ENCODE peak calls at places on chromosomes 1 and 21, in five cellular contexts. C is IMR-90, W is SK-N-SH, Q is astrocyte, U is PC-9. T is an unnamed sample.
A peak's percentile ranks its signal among the peaks of the same experiment; 100 is the strongest.

GRCh38 chr1:172781513-172782140 is 122.7 kb downstream of the FASLG start:
- DNase-seq in C (no peak), W (no peak), Q (no peak), U (no peak), T (no peak)

GRCh38 chr1:71589005-71589404 is 508.2 kb upstream of the ZRANB2 start:
- DNase-seq in C (no peak), W (no peak), Q (no peak), U (no peak), T (no peak)

GRCh38 chr1:34907487-34908090 is 21.9 kb downstream of the DLGAP3 start:
- DNase-seq in C (no peak), W (no peak), Q (no peak), U (no peak), T (no peak)

GRCh38 chr21:34202553-34203332 is 129.4 kb downstream of the MRPS6 start:
- DNase-seq in C (no peak), W (peak; percentile 55), Q (no peak), U (no peak), T (peak; percentile 3)

GRCh38 chr1:39490596-39491145 is 765 bp upstream of the BMP8A start:
- DNase-seq in C (no peak), W (no peak), Q (no peak), U (no peak), T (no peak)

GRCh38 chr1:196651637-196652215 is at the start of gene CFH:
- DNase-seq in C (peak; percentile 91), W (no peak), Q (peak; percentile 95), U (no peak), T (no peak)

GRCh38 chr1:155038602-155039307 is 5.1 kb downstream of the DCST1 start:
- DNase-seq in C (peak; percentile 19), W (no peak), Q (peak; percentile 10), U (peak; percentile 86), T (no peak)

GRCh38 chr1:186044079-186044685 is 310.0 kb downstream of the HMCN1 start:
- DNase-seq in C (no peak), W (no peak), Q (no peak), U (no peak), T (no peak)

GRCh38 chr1:184164529-184164928 is 113.0 kb downstream of the TSEN15 start:
- DNase-seq in C (no peak), W (no peak), Q (no peak), U (no peak), T (no peak)

GRCh38 chr1:23574265-23574754 is 15.0 kb upstream of the ID3 start:
- DNase-seq in C (no peak), W (no peak), Q (no peak), U (peak; percentile 87), T (no peak)

GRCh38 chr1:89673251-89673650 is 40.3 kb downstream of the LRRC8C start:
- DNase-seq in C (no peak), W (no peak), Q (no peak), U (no peak), T (no peak)

GRCh38 chr1:160674415-160674814 is 27.6 kb upstream of the SLAMF1 start:
- DNase-seq in C (no peak), W (no peak), Q (no peak), U (no peak), T (no peak)

GRCh38 chr1:160676869-160677597 is 30.2 kb upstream of the SLAMF1 start:
- DNase-seq in C (no peak), W (no peak), Q (no peak), U (no peak), T (no peak)

GRCh38 chr1:160672118-160672517 is 25.3 kb upstream of the SLAMF1 start:
- DNase-seq in C (no peak), W (no peak), Q (no peak), U (no peak), T (no peak)

GRCh38 chr1:160672789-160673695 is 26.2 kb upstream of the SLAMF1 start:
- DNase-seq in C (no peak), W (no peak), Q (no peak), U (no peak), T (no peak)

GRCh38 chr1:160675641-160676410 is 29.0 kb upstream of the SLAMF1 start:
- DNase-seq in C (peak; percentile 51), W (peak; percentile 29), Q (peak; percentile 44), U (no peak), T (peak; percentile 57)
- H2AFZ ChIP-seq in C (peak overlapping the region; percentile 54), W (no peak overlapping the region), Q (no peak overlapping the region), U (no peak overlapping the region), T (peak overlapping the region; percentile 85)

GRCh38 chr1:119954476-119955422 is 58.4 kb upstream of the ADAM30 start:
- DNase-seq in C (no peak), W (no peak), Q (no peak), U (no peak), T (no peak)
- TF ChIP-seq CTCF in C (no peak), W (no peak), Q (no peak), U (no peak), T (peak; percentile 16)

GRCh38 chr1:211066781-211067384 is 67.1 kb downstream of the KCNH1 start:
- DNase-seq in C (no peak), W (peak; percentile 52), Q (no peak), U (no peak), T (no peak)
- H2AFZ ChIP-seq in C (no peak overlapping the region), W (no peak overlapping the region), Q (no peak overlapping the region), U (no peak overlapping the region), T (no peak overlapping the region)

GRCh38 chr1:7460807-7461206 is 310.3 kb upstream of the VAMP3 start:
- DNase-seq in C (no peak), W (no peak), Q (no peak), U (no peak), T (no peak)
- TF ChIP-seq CTCF in C (no peak), W (no peak), Q (no peak), U (no peak), T (no peak)